ENCODE peak calls at places on chromosome 1, in nine cellular contexts. One of them, this sample, is unnamed.

GRCh38 chr1:100714599-100714998 is 4.9 kb upstream of the VCAM1 start:
- DNase-seq in endothelial cell: no peak
- DNase-seq in fibroblast of mammary gland: no peak
- DNase-seq in neural progenitor cell: no peak
- DNase-seq in uterus: no peak
- DNase-seq in foreskin fibroblast: no peak
- DNase-seq in IMR-90: no peak
- DNase-seq in fibroblast of lung: no peak
- DNase-seq in adrenal gland: no peak
- DNase-seq in this sample: no peak

GRCh38 chr1:6359568-6360496 is 33.7 kb downstream of the ACOT7 start:
- DNase-seq in endothelial cell: peak
- DNase-seq in fibroblast of mammary gland: peak
- DNase-seq in neural progenitor cell: peak
- DNase-seq in uterus: peak
- DNase-seq in foreskin fibroblast: peak
- DNase-seq in IMR-90: peak
- DNase-seq in fibroblast of lung: peak
- DNase-seq in adrenal gland: peak
- DNase-seq in this sample: no peak

GRCh38 chr1:176136891-176137290 is 70.2 kb downstream of the COP1 start:
- DNase-seq in endothelial cell: no peak
- DNase-seq in fibroblast of mammary gland: no peak
- DNase-seq in neural progenitor cell: no peak
- DNase-seq in uterus: no peak
- DNase-seq in foreskin fibroblast: no peak
- DNase-seq in IMR-90: no peak
- DNase-seq in fibroblast of lung: peak
- DNase-seq in adrenal gland: no peak
- DNase-seq in this sample: no peak

GRCh38 chr1:62276791-62277190 is 42.4 kb downstream of the KANK4 start:
- DNase-seq in endothelial cell: no peak
- DNase-seq in fibroblast of mammary gland: no peak
- DNase-seq in neural progenitor cell: no peak
- DNase-seq in uterus: no peak
- DNase-seq in foreskin fibroblast: no peak
- DNase-seq in IMR-90: no peak
- DNase-seq in fibroblast of lung: no peak
- DNase-seq in adrenal gland: no peak
- DNase-seq in this sample: no peak

GRCh38 chr1:41981796-41982195 is 63.1 kb upstream of the HIVEP3 start:
- DNase-seq in endothelial cell: no peak
- DNase-seq in fibroblast of mammary gland: no peak
- DNase-seq in neural progenitor cell: no peak
- DNase-seq in uterus: no peak
- DNase-seq in foreskin fibroblast: no peak
- DNase-seq in IMR-90: no peak
- DNase-seq in fibroblast of lung: no peak
- DNase-seq in adrenal gland: no peak
- DNase-seq in this sample: no peak

GRCh38 chr1:60564856-60565445 is 491.4 kb upstream of the C1orf87 start:
- DNase-seq in endothelial cell: no peak
- DNase-seq in fibroblast of mammary gland: no peak
- DNase-seq in neural progenitor cell: no peak
- DNase-seq in uterus: no peak
- DNase-seq in foreskin fibroblast: no peak
- DNase-seq in IMR-90: no peak
- DNase-seq in fibroblast of lung: peak
- DNase-seq in adrenal gland: no peak
- DNase-seq in this sample: no peak

GRCh38 chr1:22749919-22750670 is 39.5 kb downstream of the EPHB2 start:
- DNase-seq in endothelial cell: no peak
- DNase-seq in fibroblast of mammary gland: peak
- DNase-seq in neural progenitor cell: peak
- DNase-seq in uterus: no peak
- DNase-seq in foreskin fibroblast: peak
- DNase-seq in IMR-90: peak
- DNase-seq in fibroblast of lung: peak
- DNase-seq in adrenal gland: peak
- DNase-seq in this sample: no peak

GRCh38 chr1:239816090-239816812 is 275.4 kb upstream of the FMN2 start:
- DNase-seq in endothelial cell: peak
- DNase-seq in fibroblast of mammary gland: peak
- DNase-seq in neural progenitor cell: peak
- DNase-seq in uterus: peak
- DNase-seq in foreskin fibroblast: no peak
- DNase-seq in IMR-90: peak
- DNase-seq in fibroblast of lung: peak
- DNase-seq in adrenal gland: peak
- DNase-seq in this sample: peak

GRCh38 chr1:93766451-93766850 is 84.8 kb upstream of the BCAR3 start:
- DNase-seq in endothelial cell: no peak
- DNase-seq in fibroblast of mammary gland: no peak
- DNase-seq in neural progenitor cell: peak
- DNase-seq in uterus: no peak
- DNase-seq in foreskin fibroblast: no peak
- DNase-seq in IMR-90: no peak
- DNase-seq in fibroblast of lung: peak
- DNase-seq in adrenal gland: no peak
- DNase-seq in this sample: no peak

GRCh38 chr1:246602194-246602593 is 35.9 kb downstream of the CNST start:
- DNase-seq in endothelial cell: no peak
- DNase-seq in fibroblast of mammary gland: peak
- DNase-seq in neural progenitor cell: no peak
- DNase-seq in uterus: no peak
- DNase-seq in foreskin fibroblast: no peak
- DNase-seq in IMR-90: peak
- DNase-seq in fibroblast of lung: peak
- DNase-seq in adrenal gland: no peak
- DNase-seq in this sample: no peak

GRCh38 chr1:65992160-65993046 is 199.7 kb downstream of the PDE4B start:
- DNase-seq in endothelial cell: no peak
- DNase-seq in fibroblast of mammary gland: no peak
- DNase-seq in neural progenitor cell: peak
- DNase-seq in uterus: no peak
- DNase-seq in foreskin fibroblast: no peak
- DNase-seq in IMR-90: no peak
- DNase-seq in fibroblast of lung: peak
- DNase-seq in adrenal gland: no peak
- DNase-seq in this sample: no peak

GRCh38 chr1:202214089-202214843 is 20.7 kb downstream of the LGR6 start:
- DNase-seq in endothelial cell: no peak
- DNase-seq in fibroblast of mammary gland: no peak
- DNase-seq in neural progenitor cell: peak
- DNase-seq in uterus: no peak
- DNase-seq in foreskin fibroblast: no peak
- DNase-seq in IMR-90: no peak
- DNase-seq in fibroblast of lung: no peak
- DNase-seq in adrenal gland: no peak
- DNase-seq in this sample: no peak

GRCh38 chr1:205488074-205488723 is 16.3 kb upstream of the CDK18 start:
- DNase-seq in endothelial cell: peak
- DNase-seq in fibroblast of mammary gland: peak
- DNase-seq in neural progenitor cell: peak
- DNase-seq in uterus: peak
- DNase-seq in foreskin fibroblast: peak
- DNase-seq in IMR-90: peak
- DNase-seq in fibroblast of lung: peak
- DNase-seq in adrenal gland: peak
- DNase-seq in this sample: no peak

GRCh38 chr1:163928649-163929048 is 606.9 kb downstream of the NUF2 start:
- DNase-seq in endothelial cell: no peak
- DNase-seq in fibroblast of mammary gland: peak
- DNase-seq in neural progenitor cell: no peak
- DNase-seq in uterus: no peak
- DNase-seq in foreskin fibroblast: no peak
- DNase-seq in IMR-90: no peak
- DNase-seq in fibroblast of lung: no peak
- DNase-seq in adrenal gland: no peak
- DNase-seq in this sample: no peak

GRCh38 chr1:47931395-47931794 is 65.8 kb downstream of the TRABD2B start:
- DNase-seq in endothelial cell: no peak
- DNase-seq in fibroblast of mammary gland: no peak
- DNase-seq in neural progenitor cell: no peak
- DNase-seq in uterus: no peak
- DNase-seq in foreskin fibroblast: no peak
- DNase-seq in IMR-90: no peak
- DNase-seq in fibroblast of lung: no peak
- DNase-seq in adrenal gland: no peak
- DNase-seq in this sample: no peak

GRCh38 chr1:203769505-203770343 is 4.7 kb downstream of the LAX1 start:
- DNase-seq in endothelial cell: peak
- DNase-seq in fibroblast of mammary gland: peak
- DNase-seq in neural progenitor cell: no peak
- DNase-seq in uterus: peak
- DNase-seq in foreskin fibroblast: peak
- DNase-seq in IMR-90: peak
- DNase-seq in fibroblast of lung: peak
- DNase-seq in adrenal gland: peak
- DNase-seq in this sample: no peak

GRCh38 chr1:37822942-37823865 is 15.2 kb upstream of the YRDC start:
- DNase-seq in endothelial cell: no peak
- DNase-seq in fibroblast of mammary gland: peak
- DNase-seq in neural progenitor cell: no peak
- DNase-seq in uterus: no peak
- DNase-seq in foreskin fibroblast: no peak
- DNase-seq in IMR-90: peak
- DNase-seq in fibroblast of lung: peak
- DNase-seq in adrenal gland: no peak
- DNase-seq in this sample: no peak

GRCh38 chr1:37814257-37814656 is 6.2 kb upstream of the YRDC start:
- DNase-seq in endothelial cell: no peak
- DNase-seq in fibroblast of mammary gland: peak
- DNase-seq in neural progenitor cell: no peak
- DNase-seq in uterus: no peak
- DNase-seq in foreskin fibroblast: peak
- DNase-seq in IMR-90: no peak
- DNase-seq in fibroblast of lung: no peak
- DNase-seq in adrenal gland: peak
- DNase-seq in this sample: no peak

GRCh38 chr1:37817481-37817880 is 9.5 kb upstream of the YRDC start:
- DNase-seq in endothelial cell: no peak
- DNase-seq in fibroblast of mammary gland: peak
- DNase-seq in neural progenitor cell: peak
- DNase-seq in uterus: no peak
- DNase-seq in foreskin fibroblast: no peak
- DNase-seq in IMR-90: peak
- DNase-seq in fibroblast of lung: no peak
- DNase-seq in adrenal gland: peak
- DNase-seq in this sample: no peak
- TF ChIP-seq CTCF in endothelial cell: no peak
- TF ChIP-seq CTCF in fibroblast of mammary gland: no peak
- TF ChIP-seq CTCF in neural progenitor cell: peak
- TF ChIP-seq CTCF in uterus: no peak
- TF ChIP-seq CTCF in foreskin fibroblast: no peak
- TF ChIP-seq CTCF in IMR-90: no peak
- TF ChIP-seq CTCF in fibroblast of lung: no peak
- TF ChIP-seq CTCF in adrenal gland: no peak
- TF ChIP-seq CTCF in this sample: no peak

DNA sequence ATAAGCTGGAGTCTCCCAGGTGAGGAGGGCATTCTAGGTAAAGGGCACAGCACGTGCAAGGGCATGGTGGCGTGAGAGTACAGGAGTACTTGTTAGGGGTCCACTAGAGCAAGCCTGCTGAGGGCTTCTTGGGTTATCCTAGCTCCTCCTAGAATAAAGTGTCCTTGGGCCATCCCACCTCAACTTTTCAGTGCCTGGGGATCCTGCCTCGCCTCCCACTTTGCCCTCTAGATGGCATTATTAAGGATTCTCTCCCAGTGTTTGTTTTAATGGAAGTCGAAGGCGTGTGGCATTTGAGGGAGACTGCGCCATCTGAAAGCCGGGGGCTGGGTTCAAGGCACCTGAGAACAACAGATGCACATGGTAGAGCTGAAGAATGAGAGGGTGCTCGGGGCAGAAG is 74.5 kb upstream of the SELENON start:
- DNase-seq in endothelial cell: no peak
- DNase-seq in fibroblast of mammary gland: no peak
- DNase-seq in neural progenitor cell: no peak
- DNase-seq in uterus: no peak
- DNase-seq in foreskin fibroblast: no peak
- DNase-seq in IMR-90: no peak
- DNase-seq in fibroblast of lung: no peak
- DNase-seq in adrenal gland: no peak
- DNase-seq in this sample: no peak
- TF ChIP-seq CTCF in endothelial cell: no peak
- TF ChIP-seq CTCF in fibroblast of mammary gland: no peak
- TF ChIP-seq CTCF in neural progenitor cell: peak
- TF ChIP-seq CTCF in uterus: no peak
- TF ChIP-seq CTCF in foreskin fibroblast: no peak
- TF ChIP-seq CTCF in IMR-90: no peak
- TF ChIP-seq CTCF in fibroblast of lung: no peak
- TF ChIP-seq CTCF in adrenal gland: no peak
- TF ChIP-seq CTCF in this sample: no peak

DNA sequence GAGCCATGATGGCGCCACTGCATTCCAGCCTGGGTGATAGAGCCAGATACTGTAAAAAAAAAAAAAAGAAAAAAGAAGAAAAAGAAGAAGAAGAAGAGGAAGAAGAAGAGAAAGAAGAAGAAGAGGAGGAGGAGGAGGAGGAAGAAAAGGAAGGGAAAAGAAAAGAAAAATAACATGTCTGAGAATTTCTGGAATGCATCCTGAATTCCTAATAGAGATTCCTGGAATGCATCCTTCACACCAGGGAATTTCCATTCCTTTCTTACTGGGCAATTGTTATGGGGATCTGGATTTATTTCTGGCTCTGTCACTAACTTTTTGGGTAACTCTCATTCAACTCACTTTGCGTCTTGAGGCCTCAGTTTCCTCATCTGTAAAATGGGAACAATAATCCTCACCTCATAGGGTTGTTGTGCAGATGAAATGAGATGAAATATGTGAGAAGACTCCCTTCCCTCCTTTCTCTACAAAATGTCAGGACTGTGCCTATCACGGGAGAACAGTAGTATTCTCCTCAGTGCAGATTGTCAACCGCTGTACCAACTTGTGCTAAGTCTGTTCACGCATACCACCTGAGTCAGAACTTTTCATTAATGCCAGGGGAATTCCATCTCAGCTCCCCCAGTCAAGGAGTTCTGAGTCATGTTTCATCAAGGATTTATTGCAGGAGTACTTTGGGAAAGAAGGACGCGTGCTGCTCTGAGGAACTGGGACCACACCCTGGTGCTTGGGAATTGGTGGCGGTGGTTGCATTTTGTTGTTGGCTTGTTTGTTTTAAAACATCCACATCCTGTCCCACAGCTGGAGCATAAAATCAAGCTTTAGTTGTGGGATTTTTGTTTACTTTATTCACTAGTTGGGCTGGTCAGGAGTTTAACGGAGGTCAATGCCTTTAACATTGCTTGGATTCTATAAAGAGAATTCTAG is 42.4 kb upstream of the ROR1 start:
- DNase-seq in endothelial cell: no peak
- DNase-seq in fibroblast of mammary gland: peak
- DNase-seq in neural progenitor cell: no peak
- DNase-seq in uterus: no peak
- DNase-seq in foreskin fibroblast: peak
- DNase-seq in IMR-90: peak
- DNase-seq in fibroblast of lung: peak
- DNase-seq in adrenal gland: no peak
- DNase-seq in this sample: no peak
- TF ChIP-seq CTCF in endothelial cell: no peak
- TF ChIP-seq CTCF in fibroblast of mammary gland: no peak
- TF ChIP-seq CTCF in neural progenitor cell: no peak
- TF ChIP-seq CTCF in uterus: no peak
- TF ChIP-seq CTCF in foreskin fibroblast: no peak
- TF ChIP-seq CTCF in IMR-90: no peak
- TF ChIP-seq CTCF in fibroblast of lung: no peak
- TF ChIP-seq CTCF in adrenal gland: no peak
- TF ChIP-seq CTCF in this sample: no peak

GRCh38 chr1:36217667-36218066 is 6.6 kb upstream of the THRAP3 start:
- DNase-seq in endothelial cell: no peak
- DNase-seq in fibroblast of mammary gland: peak
- DNase-seq in neural progenitor cell: no peak
- DNase-seq in uterus: no peak
- DNase-seq in foreskin fibroblast: peak
- DNase-seq in IMR-90: peak
- DNase-seq in fibroblast of lung: peak
- DNase-seq in adrenal gland: no peak
- DNase-seq in this sample: no peak
- TF ChIP-seq CTCF in endothelial cell: no peak
- TF ChIP-seq CTCF in fibroblast of mammary gland: peak
- TF ChIP-seq CTCF in neural progenitor cell: peak
- TF ChIP-seq CTCF in uterus: no peak
- TF ChIP-seq CTCF in foreskin fibroblast: peak
- TF ChIP-seq CTCF in IMR-90: peak
- TF ChIP-seq CTCF in fibroblast of lung: peak
- TF ChIP-seq CTCF in adrenal gland: no peak
- TF ChIP-seq CTCF in this sample: no peak

This sample was measured in mesothelial cell of epicardium.